ENCODE peak calls at places on chromosome 20, in seven cellular contexts. A is GM12878, K is SK-N-SH, N is K562, T is endothelial cell of umbilical vein, I is HCT116, D is HepG2. J is an unnamed sample.

GRCh38 chr20:46230811-46231282 is 77.5 kb downstream of the CDH22 start:
- DNase-seq in N (peak), D (peak), I (no peak), K (no peak), A (no peak), T (peak), J (no peak)

GRCh38 chr20:47293524-47294157 is 62.9 kb downstream of the ZMYND8 start:
- DNase-seq in A (no peak), K (no peak), I (no peak), N (no peak), T (no peak), D (no peak), J (no peak)

GRCh38 chr20:16580127-16580526 is 6.9 kb upstream of the KIF16B start:
- DNase-seq in N (no peak), A (no peak), K (peak), T (no peak), D (no peak), I (no peak), J (no peak)

GRCh38 chr20:9141070-9141469 is 72.2 kb downstream of the PLCB4 start:
- DNase-seq in A (no peak), I (no peak), K (no peak), T (no peak), D (no peak), N (no peak), J (no peak)

GRCh38 chr20:6632187-6632586 is 135.3 kb upstream of the BMP2 start:
- DNase-seq in N (no peak), T (no peak), A (no peak), D (peak), K (peak), I (no peak), J (peak)

GRCh38 chr20:19017104-19017690 is 195.2 kb upstream of the SLC24A3 start:
- DNase-seq in K (no peak), T (no peak), D (no peak), N (no peak), I (no peak), A (no peak), J (no peak)

GRCh38 chr20:3224681-3225421 is 14.1 kb downstream of the SLC4A11 start:
- DNase-seq in D (peak), I (no peak), T (no peak), K (no peak), A (no peak), N (no peak), J (no peak)

GRCh38 chr20:20184711-20185110 is 132.4 kb downstream of the CFAP61 start:
- DNase-seq in D (no peak), K (no peak), T (no peak), A (no peak), N (no peak), I (no peak), J (peak)

GRCh38 chr20:13863244-13863643 is 78.4 kb downstream of the NDUFAF5 start:
- DNase-seq in K (no peak), I (no peak), T (no peak), N (no peak), D (no peak), A (no peak), J (no peak)

GRCh38 chr20:14780508-14780907 is 443.1 kb upstream of the FLRT3 start:
- DNase-seq in K (no peak), D (no peak), N (no peak), I (no peak), A (no peak), T (peak), J (no peak)

GRCh38 chr20:10739575-10739974 is 65.8 kb upstream of the JAG1 start:
- DNase-seq in T (peak), A (no peak), K (no peak), I (no peak), N (no peak), D (no peak), J (no peak)

GRCh38 chr20:20549267-20549612 is 163.2 kb downstream of the RALGAPA2 start:
- DNase-seq in N (no peak), I (no peak), K (no peak), D (no peak), T (no peak), A (no peak), J (no peak)

GRCh38 chr20:18007534-18008292 is 38.9 kb downstream of the MGME1 start:
- DNase-seq in D (no peak), T (no peak), I (no peak), A (no peak), K (peak), N (no peak), J (no peak)

GRCh38 chr20:21161926-21162325 is 36.0 kb downstream of the KIZ start:
- DNase-seq in A (no peak), D (no peak), T (no peak), N (no peak), K (no peak), I (no peak), J (no peak)

GRCh38 chr20:63894358-63895201 is at the start of gene DNAJC5:
- DNase-seq in I (peak), D (peak), K (peak), N (peak), T (peak), A (peak), J (peak)

GRCh38 chr20:22924949-22925612 is 110.0 kb upstream of the SSTR4 start:
- DNase-seq in T (no peak), D (no peak), I (no peak), A (no peak), N (no peak), K (no peak), J (no peak)

GRCh38 chr20:17969884-17970409 is 1.1 kb downstream of the MGME1 start:
- DNase-seq in N (peak), K (no peak), I (no peak), A (no peak), D (peak), T (peak), J (no peak)

GRCh38 chr20:58219342-58219700 is 9.1 kb downstream of the ANKRD60 start:
- DNase-seq in K (no peak), D (no peak), A (no peak), I (no peak), N (no peak), T (no peak), J (peak)

GRCh38 chr20:18443841-18444240 is 23.0 kb downstream of the DZANK1 start:
- DNase-seq in T (no peak), K (peak), D (no peak), A (no peak), N (no peak), I (no peak), J (no peak)

GRCh38 chr20:18588554-18589043 is 745 bp downstream of the DTD1 start:
- DNase-seq in N (no peak), I (no peak), A (no peak), T (no peak), D (no peak), K (peak), J (no peak)

GRCh38 chr20:5991623-5992441 is 41.4 kb downstream of the MCM8 start:
- DNase-seq in D (no peak), I (no peak), N (no peak), K (no peak), T (peak), A (no peak), J (no peak)

GRCh38 chr20:46770330-46771194 is 61.1 kb downstream of the SLC2A10 start:
- DNase-seq in T (no peak), D (no peak), N (no peak), I (no peak), K (no peak), A (no peak), J (no peak)

GRCh38 chr20:18284805-18285533 is 3.4 kb upstream of the ZNF133 start:
- DNase-seq in T (peak), D (no peak), I (no peak), N (no peak), K (no peak), A (no peak), J (no peak)

GRCh38 chr20:31815408-31816188 is 3.6 kb upstream of the MYLK2 start:
- DNase-seq in D (no peak), T (no peak), A (no peak), I (no peak), N (no peak), K (peak), J (no peak)

GRCh38 chr20:48739395-48740268 is 88.2 kb downstream of the PREX1 start:
- DNase-seq in D (no peak), I (no peak), N (no peak), A (no peak), T (no peak), K (peak), J (no peak)

GRCh38 chr20:8132015-8132631 is at the start of gene PLCB1:
- DNase-seq in N (peak), A (no peak), D (peak), I (peak), K (peak), T (peak), J (no peak)

GRCh38 chr20:17640875-17641378 is 41.1 kb downstream of the RRBP1 start:
- DNase-seq in I (no peak), N (no peak), K (no peak), T (no peak), A (no peak), D (no peak), J (no peak)

GRCh38 chr20:43752561-43753301 is 25.9 kb upstream of the GTSF1L start:
- DNase-seq in I (no peak), A (peak), N (no peak), D (no peak), K (no peak), T (no peak), J (no peak)

GRCh38 chr20:6855806-6856205 is 88.3 kb downstream of the BMP2 start:
- DNase-seq in I (no peak), T (no peak), N (no peak), A (no peak), K (no peak), D (no peak), J (no peak)

GRCh38 chr20:49979030-49979832 is 3.5 kb upstream of the SNAI1 start:
- DNase-seq in K (peak), A (no peak), I (peak), N (peak), T (peak), D (peak), J (no peak)

GRCh38 chr20:641516-641913 is 11.5 kb downstream of the SRXN1 start:
- DNase-seq in T (no peak), N (peak), D (peak), K (peak), A (no peak), I (no peak), J (no peak)

GRCh38 chr20:46215913-46216707 is 92.2 kb downstream of the CDH22 start:
- DNase-seq in D (peak), K (peak), N (peak), I (peak), A (no peak), T (peak), J (no peak)

GRCh38 chr20:2217857-2218529 is 77.8 kb upstream of the TGM3 start:
- DNase-seq in D (no peak), N (no peak), A (peak), I (no peak), T (peak), K (no peak), J (no peak)

GRCh38 chr20:20083796-20084195 is 31.5 kb downstream of the CFAP61 start:
- DNase-seq in A (peak), N (peak), T (peak), K (peak), I (peak), D (peak), J (peak)

GRCh38 chr20:1232538-1233111 is 6.8 kb downstream of the RAD21L1 start:
- DNase-seq in D (no peak), I (no peak), T (no peak), A (no peak), K (no peak), N (no peak), J (no peak)

GRCh38 chr20:46121531-46121930 is 3.4 kb downstream of the CD40 start:
- DNase-seq in T (no peak), D (no peak), A (no peak), I (no peak), K (no peak), N (no peak), J (no peak)

GRCh38 chr20:50801747-50802125 is 6.9 kb downstream of the BCAS4 start:
- DNase-seq in T (no peak), N (no peak), K (no peak), A (no peak), I (no peak), D (no peak), J (no peak)

GRCh38 chr20:51943761-51944160 is 141.4 kb upstream of the SALL4 start:
- DNase-seq in K (no peak), D (no peak), T (no peak), A (no peak), N (no peak), I (no peak), J (no peak)
- H3K9ac ChIP-seq in K (no peak), D (no peak), T (no peak), A (no peak), N (no peak), I (no peak), J (no peak)

GRCh38 chr20:57089701-57090144 is 176.7 kb downstream of the BMP7 start:
- DNase-seq in N (peak), K (peak), A (no peak), I (peak), T (peak), D (peak), J (no peak)

GRCh38 chr20:57087705-57088104 is 178.7 kb downstream of the BMP7 start:
- DNase-seq in I (no peak), T (no peak), D (no peak), K (no peak), A (no peak), N (no peak), J (no peak)

GRCh38 chr20:57086066-57086465 is 180.4 kb downstream of the BMP7 start:
- DNase-seq in N (no peak), K (no peak), I (no peak), A (no peak), T (no peak), D (no peak), J (no peak)

GRCh38 chr20:57087102-57087501 is 179.3 kb downstream of the BMP7 start:
- DNase-seq in N (no peak), T (no peak), K (no peak), I (peak), D (no peak), A (no peak), J (no peak)

DNA sequence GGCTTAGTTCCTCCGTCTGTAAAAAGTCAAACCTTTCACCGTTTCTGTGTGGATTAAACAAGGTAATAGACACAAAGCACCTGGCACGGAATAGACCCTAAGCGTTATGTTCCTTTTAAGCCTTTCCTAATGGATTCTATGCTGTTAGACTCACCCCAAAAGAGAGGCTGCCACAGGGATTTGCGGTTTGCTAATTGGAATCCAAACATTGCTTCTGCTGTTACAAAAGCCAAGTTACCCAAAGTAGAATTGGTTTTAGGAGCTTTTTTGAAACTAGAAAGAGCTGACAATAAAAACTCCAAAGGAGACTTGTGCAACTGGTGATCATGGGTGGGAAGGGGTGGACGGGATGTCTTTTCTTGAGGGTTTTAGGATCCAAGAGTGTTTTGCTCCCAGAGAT is 178.0 kb downstream of the BMP7 start:
- DNase-seq in A (no peak), N (no peak), D (no peak), K (no peak), T (no peak), I (no peak), J (no peak)
- TF ChIP-seq POLR2AphosphoS5 in A (no peak), N (no peak), D (no peak), K (no peak), T (no peak), I (no peak), J (no peak)

GRCh38 chr20:45044601-45045000 is 56.3 kb downstream of the KCNS1 start:
- DNase-seq in I (no peak), N (no peak), D (no peak), A (no peak), T (no peak), K (no peak), J (no peak)
- H3K9ac ChIP-seq in I (no peak), N (no peak), D (no peak), A (no peak), T (no peak), K (peak), J (no peak)

GRCh38 chr20:53739799-53740785 is 146.5 kb upstream of the ZNF217 start:
- DNase-seq in I (no peak), T (no peak), N (no peak), D (no peak), A (no peak), K (no peak), J (no peak)

GRCh38 chr20:53736757-53737403 is 143.2 kb upstream of the ZNF217 start:
- DNase-seq in D (no peak), N (no peak), T (peak), A (peak), K (no peak), I (no peak), J (no peak)

GRCh38 chr20:53737404-53738038 is 143.9 kb upstream of the ZNF217 start:
- DNase-seq in T (peak), I (no peak), A (no peak), D (no peak), N (no peak), K (no peak), J (no peak)

GRCh38 chr20:53738039-53738944 is 144.7 kb upstream of the ZNF217 start:
- DNase-seq in K (peak), A (no peak), I (no peak), N (peak), D (peak), T (no peak), J (peak)

GRCh38 chr20:53738945-53739798 is 145.5 kb upstream of the ZNF217 start:
- DNase-seq in D (no peak), T (no peak), K (no peak), I (no peak), A (no peak), N (peak), J (no peak)
- TF ChIP-seq POLR2AphosphoS5 in D (no peak), T (no peak), K (no peak), I (no peak), A (no peak), N (no peak), J (no peak)

GRCh38 chr20:61253640-61254511 is 1.8 kb downstream of the CDH4 start:
- DNase-seq in D (no peak), K (peak), N (no peak), T (no peak), A (no peak), I (no peak), J (no peak)
- H3K9ac ChIP-seq in D (no peak), K (no peak), N (no peak), T (no peak), A (no peak), I (no peak), J (peak)

DNA sequence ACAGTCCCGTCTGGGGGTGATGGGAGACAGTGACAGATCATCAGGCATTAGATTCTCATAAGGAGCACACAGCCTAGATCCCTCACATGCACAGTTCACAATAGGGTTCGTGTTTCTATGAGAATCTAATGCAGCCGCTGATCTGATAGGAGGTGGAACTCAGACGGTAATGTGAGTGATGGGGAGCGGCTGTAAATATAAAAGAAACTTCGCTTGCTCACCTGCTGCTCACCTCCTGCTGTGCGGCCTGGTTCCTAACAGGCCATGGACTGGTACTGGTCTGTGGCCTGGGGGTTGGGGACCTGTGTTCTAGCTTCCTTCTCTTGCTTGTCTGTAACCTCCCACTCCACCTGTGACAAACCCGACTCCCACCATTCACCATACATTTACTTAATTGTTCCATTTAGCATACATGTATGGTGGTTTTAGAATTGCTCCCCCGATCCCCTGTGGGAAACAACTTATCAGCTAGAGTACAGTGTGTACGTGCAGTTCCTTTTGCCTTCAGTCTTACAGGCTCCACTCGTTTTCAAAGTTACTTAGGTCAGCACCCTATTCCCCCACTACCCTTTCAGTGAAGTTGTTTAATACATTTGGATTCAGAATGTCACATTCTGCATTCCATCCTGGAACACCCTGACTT is 4.0 kb downstream of the MANBAL start:
- DNase-seq in A (no peak), N (no peak), T (no peak), D (no peak), I (no peak), K (no peak), J (no peak)
- TF ChIP-seq POLR2AphosphoS5 in A (no peak), N (no peak), T (no peak), D (no peak), I (no peak), K (no peak), J (no peak)

DNA sequence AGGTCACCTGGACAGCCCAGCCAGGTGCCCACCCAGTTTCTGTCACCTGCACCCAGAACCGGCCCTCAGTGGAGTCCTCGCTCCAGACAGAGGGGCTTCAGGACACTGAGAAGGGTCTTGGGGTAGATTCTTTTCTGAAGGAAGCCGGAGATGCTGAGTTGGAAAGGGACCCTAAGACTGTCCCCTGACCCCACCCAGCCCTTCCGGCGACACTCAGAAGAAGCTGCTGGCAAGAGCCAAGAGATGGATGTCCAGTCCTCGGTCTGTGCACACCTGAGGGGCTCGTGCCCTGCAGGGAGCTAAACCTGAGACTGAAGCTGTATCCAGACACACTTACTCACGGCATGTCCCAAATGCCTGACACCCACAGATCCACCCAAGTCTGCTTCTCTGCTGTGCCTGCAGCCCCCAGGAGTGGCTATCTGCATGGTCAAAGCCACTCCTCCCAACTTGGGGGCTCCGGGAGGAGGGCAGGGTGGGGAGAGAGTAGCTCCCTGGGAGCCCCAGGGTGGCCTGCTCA is 20.2 kb downstream of the NTSR1 start:
- DNase-seq in T (no peak), N (no peak), D (no peak), K (no peak), I (no peak), A (no peak), J (no peak)
- H3K9ac ChIP-seq in T (no peak), N (peak), D (no peak), K (no peak), I (no peak), A (no peak), J (no peak)

GRCh38 chr20:38245753-38246152 is 14.8 kb downstream of the KIAA1755 start:
- DNase-seq in D (no peak), K (no peak), A (no peak), N (no peak), I (no peak), T (no peak), J (no peak)
- TF ChIP-seq POLR2AphosphoS5 in D (no peak), K (no peak), A (no peak), N (no peak), I (no peak), T (no peak), J (no peak)